ENCODE peak calls at places on chromosomes 1 and 21, in six cellular contexts. One of them, this sample, is unnamed.
A peak's percentile ranks its signal among the peaks of the same experiment; 100 is the strongest.

GRCh38 chr1:203450541-203451149 is 25.0 kb upstream of the PRELP start:
- DNase-seq in naive thymus-derived CD8-positive, alpha-beta T cell: no peak
- DNase-seq in GM12865: no peak
- DNase-seq in ELF-1: peak; percentile 63
- DNase-seq in psoas muscle: no peak
- DNase-seq in T-helper 1 cell: no peak
- DNase-seq in this sample: no peak

GRCh38 chr1:223230161-223230881 is 87.3 kb upstream of the TLR5 start:
- DNase-seq in psoas muscle: no peak
- DNase-seq in T-helper 1 cell: no peak
- DNase-seq in GM12865: no peak
- DNase-seq in ELF-1: peak; percentile 13
- DNase-seq in naive thymus-derived CD8-positive, alpha-beta T cell: no peak
- DNase-seq in this sample: no peak

GRCh38 chr1:9530320-9530719 is 8.9 kb upstream of the SLC25A33 start:
- DNase-seq in ELF-1: no peak
- DNase-seq in T-helper 1 cell: no peak
- DNase-seq in naive thymus-derived CD8-positive, alpha-beta T cell: no peak
- DNase-seq in psoas muscle: no peak
- DNase-seq in GM12865: no peak
- DNase-seq in this sample: no peak

GRCh38 chr1:67162954-67163353 is 3.3 kb upstream of the IL23R start:
- DNase-seq in GM12865: peak; percentile 72
- DNase-seq in naive thymus-derived CD8-positive, alpha-beta T cell: no peak
- DNase-seq in ELF-1: no peak
- DNase-seq in psoas muscle: no peak
- DNase-seq in T-helper 1 cell: no peak
- DNase-seq in this sample: no peak

GRCh38 chr1:232292246-232292645 is 337.7 kb downstream of the SIPA1L2 start:
- DNase-seq in psoas muscle: no peak
- DNase-seq in T-helper 1 cell: no peak
- DNase-seq in ELF-1: no peak
- DNase-seq in naive thymus-derived CD8-positive, alpha-beta T cell: no peak
- DNase-seq in GM12865: no peak
- DNase-seq in this sample: no peak

GRCh38 chr21:34613679-34614442 is 1.1 kb downstream of the RCAN1 start:
- DNase-seq in GM12865: no peak
- DNase-seq in T-helper 1 cell: no peak
- DNase-seq in naive thymus-derived CD8-positive, alpha-beta T cell: no peak
- DNase-seq in ELF-1: no peak
- DNase-seq in psoas muscle: no peak
- DNase-seq in this sample: no peak

GRCh38 chr1:49060766-49061165 is 284.1 kb upstream of the BEND5 start:
- DNase-seq in T-helper 1 cell: no peak
- DNase-seq in naive thymus-derived CD8-positive, alpha-beta T cell: no peak
- DNase-seq in ELF-1: no peak
- DNase-seq in psoas muscle: no peak
- DNase-seq in GM12865: no peak
- DNase-seq in this sample: no peak

GRCh38 chr1:1250828-1251284 is 4.3 kb upstream of the C1QTNF12 start:
- DNase-seq in naive thymus-derived CD8-positive, alpha-beta T cell: peak; percentile 88
- DNase-seq in T-helper 1 cell: peak; percentile 69
- DNase-seq in GM12865: peak; percentile 81
- DNase-seq in psoas muscle: peak; percentile 14
- DNase-seq in ELF-1: no peak
- DNase-seq in this sample: no peak

GRCh38 chr1:46289976-46290375 is 13.4 kb downstream of the LRRC41 start:
- DNase-seq in ELF-1: no peak
- DNase-seq in naive thymus-derived CD8-positive, alpha-beta T cell: no peak
- DNase-seq in T-helper 1 cell: no peak
- DNase-seq in GM12865: no peak
- DNase-seq in psoas muscle: no peak
- DNase-seq in this sample: no peak

GRCh38 chr21:38440746-38441145 is 57.5 kb downstream of the ERG start:
- DNase-seq in GM12865: no peak
- DNase-seq in naive thymus-derived CD8-positive, alpha-beta T cell: no peak
- DNase-seq in ELF-1: peak; percentile 72
- DNase-seq in psoas muscle: no peak
- DNase-seq in T-helper 1 cell: no peak
- DNase-seq in this sample: no peak

GRCh38 chr1:183467687-183468086 is 4.6 kb upstream of the SMG7 start:
- DNase-seq in GM12865: no peak
- DNase-seq in T-helper 1 cell: no peak
- DNase-seq in psoas muscle: no peak
- DNase-seq in naive thymus-derived CD8-positive, alpha-beta T cell: no peak
- DNase-seq in ELF-1: no peak
- DNase-seq in this sample: no peak

GRCh38 chr1:18614011-18614735 is 16.5 kb upstream of the PAX7 start:
- DNase-seq in naive thymus-derived CD8-positive, alpha-beta T cell: no peak
- DNase-seq in psoas muscle: no peak
- DNase-seq in GM12865: no peak
- DNase-seq in ELF-1: no peak
- DNase-seq in T-helper 1 cell: no peak
- DNase-seq in this sample: no peak

GRCh38 chr1:234589854-234590620 is 19.9 kb downstream of the IRF2BP2 start:
- DNase-seq in psoas muscle: no peak
- DNase-seq in GM12865: no peak
- DNase-seq in naive thymus-derived CD8-positive, alpha-beta T cell: no peak
- DNase-seq in T-helper 1 cell: no peak
- DNase-seq in ELF-1: no peak
- DNase-seq in this sample: no peak

GRCh38 chr1:8866792-8867415 is 11.6 kb downstream of the ENO1 start:
- DNase-seq in ELF-1: peak; percentile 7
- DNase-seq in naive thymus-derived CD8-positive, alpha-beta T cell: no peak
- DNase-seq in GM12865: no peak
- DNase-seq in psoas muscle: no peak
- DNase-seq in T-helper 1 cell: no peak
- DNase-seq in this sample: no peak

GRCh38 chr1:207298666-207299065 is 22.8 kb upstream of the CD55 start:
- DNase-seq in T-helper 1 cell: no peak
- DNase-seq in psoas muscle: no peak
- DNase-seq in ELF-1: no peak
- DNase-seq in naive thymus-derived CD8-positive, alpha-beta T cell: no peak
- DNase-seq in GM12865: no peak
- DNase-seq in this sample: no peak

GRCh38 chr1:18794561-18794960 is 64.9 kb downstream of the TAS1R2 start:
- DNase-seq in GM12865: peak; percentile 5
- DNase-seq in psoas muscle: no peak
- DNase-seq in naive thymus-derived CD8-positive, alpha-beta T cell: peak; percentile 31
- DNase-seq in T-helper 1 cell: no peak
- DNase-seq in ELF-1: peak; percentile 76
- DNase-seq in this sample: no peak

GRCh38 chr1:23273450-23274133 is 56.3 kb upstream of the HTR1D start:
- DNase-seq in ELF-1: no peak
- DNase-seq in psoas muscle: no peak
- DNase-seq in naive thymus-derived CD8-positive, alpha-beta T cell: no peak
- DNase-seq in GM12865: no peak
- DNase-seq in T-helper 1 cell: no peak
- DNase-seq in this sample: no peak

GRCh38 chr1:216221260-216221700 is 202.0 kb downstream of the USH2A start:
- DNase-seq in ELF-1: peak; percentile 72
- DNase-seq in GM12865: peak; percentile 71
- DNase-seq in T-helper 1 cell: no peak
- DNase-seq in naive thymus-derived CD8-positive, alpha-beta T cell: no peak
- DNase-seq in psoas muscle: no peak
- DNase-seq in this sample: no peak

GRCh38 chr1:212838145-212838544 is 9.3 kb downstream of the SPATA45 start:
- DNase-seq in ELF-1: no peak
- DNase-seq in psoas muscle: no peak
- DNase-seq in T-helper 1 cell: no peak
- DNase-seq in GM12865: no peak
- DNase-seq in naive thymus-derived CD8-positive, alpha-beta T cell: no peak
- DNase-seq in this sample: no peak

GRCh38 chr1:218164930-218165686 is 120.0 kb upstream of the RRP15 start:
- DNase-seq in ELF-1: peak; percentile 10
- DNase-seq in psoas muscle: peak; percentile 29
- DNase-seq in GM12865: peak; percentile 3
- DNase-seq in T-helper 1 cell: peak; percentile 10
- DNase-seq in naive thymus-derived CD8-positive, alpha-beta T cell: no peak
- DNase-seq in this sample: peak; percentile 50

GRCh38 chr1:2535981-2536380 is 5.9 kb upstream of the HES5 start:
- DNase-seq in psoas muscle: no peak
- DNase-seq in GM12865: no peak
- DNase-seq in naive thymus-derived CD8-positive, alpha-beta T cell: no peak
- DNase-seq in T-helper 1 cell: no peak
- DNase-seq in ELF-1: no peak
- DNase-seq in this sample: no peak

This sample was measured in left cardiac atrium.